ENCODE peak calls at places on chromosomes 7 and 10, in six cellular contexts. D is GM23338; U is mesothelial cell of epicardium; B is CD4-positive, alpha-beta T cell; C is AG04450; Y is WTC11. G is an unnamed sample.
A peak's percentile ranks its signal among the peaks of the same experiment; 100 is the strongest.

GRCh38 chr7:66050990-66051424 is 24.6 kb upstream of the ASL start:
- DNase-seq in C (peak; percentile 84), Y (no peak), D (no peak), U (no peak), B (no peak), G (peak; percentile 99)

GRCh38 chr7:78279457-78279856 is 480.9 kb downstream of the PHTF2 start:
- DNase-seq in C (no peak), B (no peak), Y (no peak), D (no peak), U (no peak), G (peak; percentile 0)

GRCh38 chr7:100887186-100887954 is 2.1 kb downstream of the UFSP1 start:
- DNase-seq in U (no peak), C (no peak), B (no peak), Y (no peak), D (no peak), G (no peak)

GRCh38 chr10:124629842-124630241 is 114.3 kb downstream of the FAM53B start:
- DNase-seq in U (no peak), Y (no peak), C (no peak), B (no peak), D (no peak), G (no peak)

GRCh38 chr10:116113721-116114501 is 159.1 kb downstream of the GFRA1 start:
- DNase-seq in D (no peak), U (no peak), Y (no peak), C (no peak), B (no peak), G (peak; percentile 42)

GRCh38 chr10:125004571-125005311 is 62.8 kb downstream of the ZRANB1 start:
- DNase-seq in U (no peak), D (no peak), B (peak; percentile 19), Y (peak; percentile 6), C (no peak), G (no peak)

GRCh38 chr7:69534461-69535041 is 63.7 kb upstream of the AUTS2 start:
- DNase-seq in Y (peak; percentile 16), D (peak; percentile 40), B (no peak), C (no peak), U (no peak), G (no peak)

GRCh38 chr7:143015102-143015501 is 11.8 kb downstream of the OR9A2 start:
- DNase-seq in U (no peak), C (no peak), D (no peak), Y (no peak), B (no peak), G (no peak)

GRCh38 chr7:30148951-30149459 is 14.2 kb downstream of the MTURN start:
- DNase-seq in Y (no peak), B (no peak), U (no peak), D (peak; percentile 27), C (no peak), G (no peak)

GRCh38 chr10:88195841-88196240 is 332.4 kb downstream of the PTEN start:
- DNase-seq in C (no peak), B (no peak), D (no peak), U (no peak), Y (no peak), G (no peak)

GRCh38 chr7:22942191-22942590 is 71.7 kb downstream of the HYCC1 start:
- DNase-seq in D (peak; percentile 82), B (no peak), Y (no peak), U (no peak), C (no peak), G (no peak)

GRCh38 chr10:21814866-21815265 is 188.7 kb downstream of the DNAJC1 start:
- DNase-seq in U (no peak), D (no peak), B (no peak), C (no peak), Y (no peak), G (no peak)

GRCh38 chr10:19158870-19159269 is 110.3 kb downstream of the MALRD1 start:
- DNase-seq in U (no peak), C (no peak), D (no peak), Y (no peak), B (no peak), G (no peak)

GRCh38 chr7:74462707-74463100 is 9.0 kb downstream of the GTF2IRD1 start:
- DNase-seq in C (no peak), Y (no peak), D (no peak), B (no peak), U (no peak), G (no peak)

GRCh38 chr7:92751902-92752901 is 84.2 kb downstream of the CDK6 start:
- DNase-seq in U (no peak), D (no peak), C (peak; percentile 87), B (no peak), Y (no peak), G (peak; percentile 87)

GRCh38 chr7:150978136-150978789 is at the start of gene KCNH2:
- DNase-seq in U (no peak), Y (peak; percentile 75), D (peak; percentile 88), C (no peak), B (peak; percentile 49), G (no peak)

GRCh38 chr7:13179011-13179574 is 491.7 kb downstream of the ARL4A start:
- DNase-seq in B (no peak), U (no peak), D (no peak), Y (no peak), C (no peak), G (peak; percentile 23)

GRCh38 chr7:23863209-23863798 is 153.3 kb downstream of the STK31 start:
- DNase-seq in Y (peak; percentile 24), C (peak; percentile 32), B (no peak), U (no peak), D (peak; percentile 72), G (peak; percentile 50)

GRCh38 chr7:3246133-3246532 is 54.9 kb upstream of the SDK1 start:
- DNase-seq in B (no peak), U (no peak), C (no peak), D (no peak), Y (no peak), G (no peak)

GRCh38 chr7:7529328-7529727 is 6.3 kb downstream of the COL28A1 start:
- DNase-seq in D (no peak), C (no peak), Y (no peak), B (no peak), U (no peak), G (no peak)

GRCh38 chr10:59234194-59234593 is 57.8 kb downstream of the PHYHIPL start:
- DNase-seq in B (no peak), U (no peak), Y (no peak), C (no peak), D (no peak), G (peak; percentile 14)

GRCh38 chr10:53622201-53622600 is 849.6 kb upstream of the MBL2 start:
- DNase-seq in Y (no peak), U (no peak), B (no peak), D (no peak), C (no peak), G (no peak)

GRCh38 chr7:64886956-64887545 is 16.0 kb upstream of the ZNF273 start:
- DNase-seq in B (no peak), C (no peak), Y (no peak), U (peak; percentile 14), D (no peak), G (no peak)

GRCh38 chr7:153858335-153858734 is 193.9 kb upstream of the DPP6 start:
- DNase-seq in C (no peak), U (no peak), Y (no peak), D (no peak), B (no peak), G (no peak)

GRCh38 chr7:41733063-41733398 is 30.1 kb upstream of the INHBA start:
- DNase-seq in D (no peak), B (no peak), C (no peak), Y (no peak), U (no peak), G (no peak)

GRCh38 chr7:76328390-76328789 is 25.9 kb downstream of the HSPB1 start:
- DNase-seq in Y (no peak), C (no peak), D (no peak), B (no peak), U (no peak), G (no peak)
- TF ChIP-seq CTCF in Y (no peak), C (no peak), D (no peak), B (no peak), U (no peak), G (no peak)

GRCh38 chr10:103086261-103086660 is 106.8 kb downstream of the NT5C2 start:
- DNase-seq in C (peak; percentile 36), Y (no peak), U (no peak), B (no peak), D (no peak), G (no peak)

GRCh38 chr10:103083977-103084320 is 109.1 kb downstream of the NT5C2 start:
- DNase-seq in C (no peak), U (no peak), Y (no peak), D (no peak), B (no peak), G (no peak)

GRCh38 chr10:103089493-103089892 is 103.6 kb downstream of the NT5C2 start:
- DNase-seq in Y (no peak), C (no peak), B (no peak), U (no peak), D (no peak), G (no peak)

GRCh38 chr10:103083266-103083976 is 109.7 kb downstream of the NT5C2 start:
- DNase-seq in Y (no peak), B (no peak), U (no peak), D (no peak), C (no peak), G (no peak)

GRCh38 chr10:103086799-103087198 is 106.3 kb downstream of the NT5C2 start:
- DNase-seq in C (no peak), Y (no peak), B (no peak), D (no peak), U (no peak), G (no peak)
- TF ChIP-seq CTCF in C (no peak), Y (no peak), B (no peak), D (peak; percentile 44), U (no peak), G (no peak)

GRCh38 chr7:44565097-44565794 is 8.5 kb downstream of the DDX56 start:
- DNase-seq in B (peak; percentile 69), C (no peak), U (peak; percentile 76), Y (peak; percentile 80), D (peak; percentile 76), G (peak; percentile 62)
- TF ChIP-seq CTCF in B (peak; percentile 93), C (peak; percentile 99), U (peak; percentile 94), Y (peak; percentile 95), D (peak; percentile 86), G (peak; percentile 95)

GRCh38 chr7:33646166-33646565 is 259.2 kb upstream of the BMPER start:
- DNase-seq in C (no peak), Y (no peak), D (no peak), B (no peak), U (no peak), G (no peak)

GRCh38 chr7:33646992-33647391 is 258.3 kb upstream of the BMPER start:
- DNase-seq in D (no peak), Y (no peak), B (no peak), C (no peak), U (no peak), G (no peak)

GRCh38 chr7:33643497-33643896 is 261.8 kb upstream of the BMPER start:
- DNase-seq in D (no peak), U (no peak), Y (no peak), B (no peak), C (no peak), G (no peak)

GRCh38 chr7:33644489-33644888 is 260.9 kb upstream of the BMPER start:
- DNase-seq in U (no peak), Y (no peak), B (no peak), C (no peak), D (no peak), G (no peak)

GRCh38 chr7:33645096-33645495 is 260.2 kb upstream of the BMPER start:
- DNase-seq in D (no peak), C (no peak), Y (no peak), B (no peak), U (no peak), G (no peak)
- TF ChIP-seq CTCF in D (no peak), C (no peak), Y (no peak), B (no peak), U (no peak), G (no peak)

GRCh38 chr10:13099144-13099665 is 758 bp upstream of the OPTN start:
- DNase-seq in Y (peak; percentile 75), U (peak; percentile 41), B (peak; percentile 43), D (peak; percentile 93), C (no peak), G (peak; percentile 56)
- TF ChIP-seq CTCF in Y (no peak), U (no peak), B (peak; percentile 30), D (peak; percentile 67), C (peak; percentile 67), G (peak; percentile 29)